ENCODE peak calls at places on chromosomes 2 and 18, in five cellular contexts. K is K562, F is HepG2, V is GM12878, N is SK-N-SH. H is an unnamed sample.

GRCh38 chr2:217438136-217438535 is 564.7 kb downstream of the TNS1 start:
- DNase-seq in N (no peak), F (no peak), K (no peak), V (no peak), H (no peak)

GRCh38 chr2:150292807-150293206 is 194.7 kb downstream of the RND3 start:
- DNase-seq in K (no peak), F (no peak), V (no peak), N (no peak), H (no peak)

GRCh38 chr2:40432916-40433315 is 19.0 kb downstream of the SLC8A1 start:
- DNase-seq in K (no peak), N (no peak), F (no peak), V (no peak), H (no peak)

GRCh38 chr2:134246154-134246874 is 7.6 kb upstream of the MGAT5 start:
- DNase-seq in V (no peak), F (peak), K (no peak), N (no peak), H (no peak)

GRCh38 chr2:32931945-32932709 is 14.6 kb upstream of the LTBP1 start:
- DNase-seq in K (no peak), V (no peak), F (no peak), N (no peak), H (no peak)

GRCh38 chr2:44075536-44075935 is 79.7 kb upstream of the LRPPRC start:
- DNase-seq in K (no peak), V (no peak), N (no peak), F (peak), H (no peak)

GRCh38 chr18:72762505-72763122 is 105.2 kb downstream of the NETO1 start:
- DNase-seq in K (peak), V (peak), F (peak), N (peak), H (peak)

GRCh38 chr2:215622836-215623235 is 187.0 kb upstream of the FN1 start:
- DNase-seq in N (no peak), F (no peak), V (no peak), K (no peak), H (no peak)

GRCh38 chr2:210623506-210623905 is 67.1 kb downstream of the CPS1 start:
- DNase-seq in V (no peak), N (no peak), K (no peak), F (no peak), H (no peak)

GRCh38 chr2:112021269-112021668 is 33.8 kb upstream of the TMEM87B start:
- DNase-seq in N (no peak), K (no peak), V (no peak), F (no peak), H (no peak)

GRCh38 chr18:74477771-74478170 is 18.4 kb upstream of the CNDP2 start:
- DNase-seq in N (no peak), F (no peak), V (no peak), K (no peak), H (no peak)

GRCh38 chr2:229686122-229686919 is 28.0 kb downstream of the DNER start:
- DNase-seq in V (no peak), K (no peak), N (peak), F (no peak), H (no peak)

GRCh38 chr2:235663877-235664276 is 170.0 kb downstream of the AGAP1 start:
- DNase-seq in F (no peak), K (no peak), V (no peak), N (no peak), H (no peak)

GRCh38 chr2:239919779-239920545 is 105.2 kb downstream of the NDUFA10 start:
- DNase-seq in V (no peak), F (no peak), N (no peak), K (no peak), H (no peak)

GRCh38 chr2:138185827-138186226 is 221.6 kb downstream of the HNMT start:
- DNase-seq in V (no peak), K (no peak), N (no peak), F (no peak), H (no peak)

GRCh38 chr2:121356058-121356640 is 71.1 kb upstream of the TFCP2L1 start:
- DNase-seq in K (peak), N (peak), F (peak), V (no peak), H (peak)

GRCh38 chr2:20476950-20477349 is 30.1 kb downstream of the RHOB start:
- DNase-seq in V (no peak), K (no peak), N (no peak), F (no peak), H (no peak)

GRCh38 chr2:109325570-109325969 is 196.6 kb downstream of the SH3RF3 start:
- DNase-seq in N (no peak), F (no peak), K (no peak), V (no peak), H (no peak)

GRCh38 chr18:21366896-21367295 is 124.9 kb downstream of the GREB1L start:
- DNase-seq in N (no peak), V (no peak), F (no peak), K (no peak), H (no peak)

GRCh38 chr2:222946700-222947278 is 86.0 kb downstream of the ACSL3 start:
- DNase-seq in V (no peak), F (no peak), N (no peak), K (no peak), H (no peak)

GRCh38 chr18:67428148-67428547 is 88.4 kb downstream of the DSEL start:
- DNase-seq in F (no peak), N (no peak), K (no peak), V (no peak), H (no peak)

GRCh38 chr2:194602750-194603149 is 1054.3 kb upstream of the SLC39A10 start:
- DNase-seq in V (no peak), N (no peak), K (no peak), F (peak), H (no peak)

GRCh38 chr2:37318401-37318800 is 6.2 kb downstream of the PRKD3 start:
- DNase-seq in N (no peak), F (no peak), V (peak), K (no peak), H (peak)

GRCh38 chr2:76563730-76564129 is 853.0 kb upstream of the GCFC2 start:
- DNase-seq in K (no peak), F (no peak), N (no peak), V (no peak), H (no peak)

GRCh38 chr2:95269036-95269680 is 5.1 kb upstream of the PROM2 start:
- DNase-seq in F (no peak), N (no peak), V (no peak), K (no peak), H (no peak)
- TF ChIP-seq REST in F (no peak), N (no peak), V (no peak), K (no peak), H (no peak)

GRCh38 chr2:1886405-1886992 is 142.2 kb upstream of the PXDN start:
- DNase-seq in K (peak), N (peak), F (peak), V (no peak), H (peak)

GRCh38 chr2:1883476-1883875 is 139.2 kb upstream of the PXDN start:
- DNase-seq in N (no peak), F (no peak), V (no peak), K (no peak), H (no peak)

GRCh38 chr2:1887106-1887505 is 142.8 kb upstream of the PXDN start:
- DNase-seq in N (no peak), F (no peak), K (no peak), V (no peak), H (no peak)

GRCh38 chr2:1882471-1882870 is 138.2 kb upstream of the PXDN start:
- DNase-seq in K (no peak), F (no peak), V (no peak), N (no peak), H (no peak)

GRCh38 chr2:1884933-1885580 is 140.7 kb upstream of the PXDN start:
- DNase-seq in V (no peak), F (no peak), N (no peak), K (no peak), H (no peak)
- TF ChIP-seq GABPA in V (no peak), F (no peak), N (no peak), K (no peak), H (no peak)

DNA sequence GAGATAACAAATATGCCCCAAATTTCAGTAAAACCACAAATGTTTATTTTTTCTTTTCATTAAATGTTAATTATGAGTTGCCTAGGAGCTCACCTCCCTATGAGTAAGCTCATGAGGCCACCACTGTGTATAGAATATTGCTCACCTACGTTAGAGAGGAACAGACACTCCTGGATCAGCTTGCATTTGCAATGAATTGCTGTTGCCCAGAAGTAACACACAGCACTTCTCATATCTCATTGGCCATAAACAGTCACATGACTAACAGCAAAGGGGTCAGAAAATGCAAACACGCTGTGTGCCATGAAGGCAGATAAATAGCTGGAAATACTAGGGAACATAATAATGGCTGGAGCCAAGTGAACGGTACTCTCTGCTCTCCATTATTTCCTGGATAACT is 89.0 kb upstream of the GALNT5 start:
- DNase-seq in K (peak), N (no peak), F (no peak), V (no peak), H (no peak)
- TF ChIP-seq REST in K (no peak), N (no peak), F (no peak), V (no peak), H (no peak)

GRCh38 chr2:62176771-62177170 is 19.1 kb upstream of the B3GNT2 start:
- DNase-seq in V (no peak), F (no peak), K (peak), N (no peak), H (peak)
- TF ChIP-seq GABPA in V (no peak), F (no peak), K (no peak), N (no peak), H (no peak)